ENCODE peak calls at places on chromosomes 1 and 21, in ten cellular contexts. E is lower lobe of right lung, I is mesothelial cell of epicardium, N is heart left ventricle, K is AG04450, X is vagina, D is neural progenitor cell, Z is RWPE1, B is WTC11, R is HCT116. H is an unnamed sample.

GRCh38 chr1:210582186-210582981 is 253.7 kb downstream of the HHAT start:
- DNase-seq in E (no peak), I (no peak), N (no peak), K (no peak), X (no peak), D (no peak), Z (no peak), B (no peak), R (no peak), H (no peak)

GRCh38 chr1:153763365-153764225 is 11.6 kb upstream of the SLC27A3 start:
- DNase-seq in E (no peak), I (no peak), N (peak), K (no peak), X (no peak), D (no peak), Z (no peak), B (no peak), R (no peak), H (no peak)

GRCh38 chr1:83075107-83075506 is 923.8 kb downstream of the TTLL7 start:
- DNase-seq in E (no peak), I (no peak), N (no peak), K (no peak), X (no peak), D (no peak), Z (no peak), B (no peak), R (no peak), H (no peak)

GRCh38 chr21:40054403-40054802 is 187.2 kb downstream of the PCP4 start:
- DNase-seq in E (peak), I (no peak), N (no peak), K (no peak), X (no peak), D (no peak), Z (no peak), B (no peak), R (no peak), H (peak)

GRCh38 chr1:174946020-174946419 is 53.7 kb upstream of the CACYBP start:
- DNase-seq in E (no peak), I (no peak), N (no peak), K (no peak), X (no peak), D (no peak), Z (no peak), B (no peak), R (no peak), H (no peak)

GRCh38 chr1:44318097-44319088 is 36.7 kb downstream of the ERI3 start:
- DNase-seq in E (no peak), I (peak), N (peak), K (peak), X (no peak), D (peak), Z (peak), B (peak), R (no peak), H (peak)

GRCh38 chr1:115977481-115978258 is 1.4 kb downstream of the SLC22A15 start:
- DNase-seq in E (peak), I (no peak), N (no peak), K (no peak), X (no peak), D (no peak), Z (peak), B (no peak), R (peak), H (no peak)

GRCh38 chr1:229003233-229004031 is 267.5 kb upstream of the RAB4A start:
- DNase-seq in E (no peak), I (no peak), N (no peak), K (no peak), X (peak), D (peak), Z (no peak), B (no peak), R (no peak), H (no peak)

GRCh38 chr1:210792703-210793102 is 341.2 kb downstream of the KCNH1 start:
- DNase-seq in E (no peak), I (no peak), N (no peak), K (peak), X (no peak), D (no peak), Z (peak), B (no peak), R (no peak), H (peak)

GRCh38 chr1:39816431-39817090 is 27.9 kb upstream of the BMP8B start:
- DNase-seq in E (peak), I (peak), N (peak), K (peak), X (no peak), D (peak), Z (peak), B (peak), R (peak), H (peak)

GRCh38 chr1:25629836-25630235 is 13.2 kb downstream of the MAN1C1 start:
- DNase-seq in E (no peak), I (no peak), N (no peak), K (no peak), X (no peak), D (no peak), Z (no peak), B (no peak), R (no peak), H (no peak)

GRCh38 chr1:198686069-198686728 is 47.4 kb downstream of the PTPRC start:
- DNase-seq in E (no peak), I (no peak), N (no peak), K (no peak), X (no peak), D (no peak), Z (peak), B (no peak), R (peak), H (peak)

GRCh38 chr1:149977345-149977744 is 33.2 kb downstream of the OTUD7B start:
- DNase-seq in E (no peak), I (no peak), N (no peak), K (no peak), X (no peak), D (no peak), Z (no peak), B (no peak), R (no peak), H (no peak)

GRCh38 chr1:192763243-192763642 is 45.6 kb upstream of the RGS2 start:
- DNase-seq in E (no peak), I (no peak), N (no peak), K (no peak), X (no peak), D (no peak), Z (peak), B (no peak), R (no peak), H (peak)

GRCh38 chr1:21046132-21046531 is 130.6 kb downstream of the EIF4G3 start:
- DNase-seq in E (no peak), I (no peak), N (no peak), K (no peak), X (no peak), D (no peak), Z (no peak), B (no peak), R (no peak), H (no peak)

GRCh38 chr1:221715321-221716169 is 26.3 kb downstream of the DUSP10 start:
- DNase-seq in E (no peak), I (no peak), N (no peak), K (peak), X (no peak), D (peak), Z (no peak), B (peak), R (no peak), H (peak)

GRCh38 chr1:234957330-234958065 is 171.1 kb downstream of the TOMM20 start:
- DNase-seq in E (no peak), I (no peak), N (no peak), K (peak), X (no peak), D (peak), Z (peak), B (peak), R (peak), H (peak)

GRCh38 chr1:214638997-214639396 is 36.0 kb downstream of the CENPF start:
- DNase-seq in E (no peak), I (no peak), N (no peak), K (no peak), X (no peak), D (no peak), Z (no peak), B (no peak), R (no peak), H (peak)

GRCh38 chr21:34775793-34776192 is 107.0 kb downstream of the CLIC6 start:
- DNase-seq in E (no peak), I (no peak), N (no peak), K (no peak), X (peak), D (no peak), Z (no peak), B (no peak), R (no peak), H (no peak)

GRCh38 chr1:226549937-226550670 is 1.5 kb downstream of the STUM start:
- DNase-seq in E (no peak), I (no peak), N (peak), K (no peak), X (no peak), D (peak), Z (peak), B (peak), R (peak), H (no peak)

DNA sequence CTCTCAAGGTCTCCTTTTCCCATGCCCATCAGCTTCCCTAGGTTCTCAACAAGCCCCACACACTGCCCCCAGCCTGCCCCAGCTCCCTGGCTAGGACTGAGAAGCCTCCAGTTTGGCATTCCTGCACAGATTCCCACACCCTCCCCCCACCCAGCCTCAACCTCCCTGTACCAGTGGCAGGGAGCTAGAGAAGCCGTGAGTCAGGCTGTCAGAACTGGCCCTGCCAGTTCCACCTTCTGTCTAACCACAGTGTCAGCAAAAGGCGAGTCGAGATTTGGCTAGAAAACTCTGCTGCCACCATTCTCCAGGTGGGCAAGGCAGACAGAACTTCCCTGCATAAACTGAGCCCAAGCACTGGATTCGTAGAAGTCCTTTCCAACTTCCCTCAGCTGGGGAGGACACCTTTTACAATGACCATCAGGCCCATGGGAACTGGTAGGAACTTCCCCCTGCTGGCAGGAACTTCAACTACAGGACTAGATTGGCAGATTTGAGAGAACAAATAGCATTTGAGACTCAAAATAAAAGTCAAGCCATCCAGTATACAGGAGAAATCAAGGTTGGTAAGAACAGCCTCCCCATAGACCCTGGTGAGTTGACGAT is 31.0 kb downstream of the TNNT2 start:
- DNase-seq in E (peak), I (no peak), N (no peak), K (peak), X (no peak), D (peak), Z (peak), B (peak), R (peak), H (peak)
- TF ChIP-seq CTCF in E (peak), I (peak), N (peak), K (peak), X (peak), D (peak), Z (peak), B (peak), R (peak), H (peak)

DNA sequence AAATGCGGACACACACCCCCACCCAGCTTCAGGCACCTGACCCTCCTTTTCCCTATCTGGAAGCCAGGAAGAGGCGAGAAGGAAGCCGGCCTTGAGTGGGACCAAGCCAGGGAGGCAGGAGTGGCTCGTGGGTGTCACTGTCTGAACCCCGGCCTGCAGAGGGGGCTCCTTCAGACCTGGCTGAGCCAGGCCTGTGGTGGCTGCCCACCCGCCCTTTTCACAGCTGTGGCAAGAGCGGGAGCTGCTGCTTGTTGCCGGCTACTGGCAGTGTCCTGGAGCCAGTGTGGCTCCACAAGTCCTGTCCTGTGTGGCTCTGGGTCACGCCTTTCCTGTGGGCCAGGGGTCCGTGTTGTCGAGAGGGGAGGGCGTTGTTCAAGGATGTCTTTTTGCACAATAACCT is 1.2 kb downstream of the PFKL start:
- DNase-seq in E (no peak), I (no peak), N (no peak), K (no peak), X (no peak), D (no peak), Z (no peak), B (peak), R (no peak), H (no peak)
- TF ChIP-seq CTCF in E (no peak), I (no peak), N (no peak), K (no peak), X (no peak), D (no peak), Z (no peak), B (no peak), R (no peak), H (no peak)

GRCh38 chr1:23108918-23109533 is 59.6 kb downstream of the LUZP1 start:
- DNase-seq in E (no peak), I (no peak), N (no peak), K (no peak), X (no peak), D (no peak), Z (no peak), B (no peak), R (peak), H (no peak)
- TF ChIP-seq CTCF in E (no peak), I (no peak), N (no peak), K (no peak), X (no peak), D (no peak), Z (no peak), B (no peak), R (no peak), H (no peak)

DNA sequence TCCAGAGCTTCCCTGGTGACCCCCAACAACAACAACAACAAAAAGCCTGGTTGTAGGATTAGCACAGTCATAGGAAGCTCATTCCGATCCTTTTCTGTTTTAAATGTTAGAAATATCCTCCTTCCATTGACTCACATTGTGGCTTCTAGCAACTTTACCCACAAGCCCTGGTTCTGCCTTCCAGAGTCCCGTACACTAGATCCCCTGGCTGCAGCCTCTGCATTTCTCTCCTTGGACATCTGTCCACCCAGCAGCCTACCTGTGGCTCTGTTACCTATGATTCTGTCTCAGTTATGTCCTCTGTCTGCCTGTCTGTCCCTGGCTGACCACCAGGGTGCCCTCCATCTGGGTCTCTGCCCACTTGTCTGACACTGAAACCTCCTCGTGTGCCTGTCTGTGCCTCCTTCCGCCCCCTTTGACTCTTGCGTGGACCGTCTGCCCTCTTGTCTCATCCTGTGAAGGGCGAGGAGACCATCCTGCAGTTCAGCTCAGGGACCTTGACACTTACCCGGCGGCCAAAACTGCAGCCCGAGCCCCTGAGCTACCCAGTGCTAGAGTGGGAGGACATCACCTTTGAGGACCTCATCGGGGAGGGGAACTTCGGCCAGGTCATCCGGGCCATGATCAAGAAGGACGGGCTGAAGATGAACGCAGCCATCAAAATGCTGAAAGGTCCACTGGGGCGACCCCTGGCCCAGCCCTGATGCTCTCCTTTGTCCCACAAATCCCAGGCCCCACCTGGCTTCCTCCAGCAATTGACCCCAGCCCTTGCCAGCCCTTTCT is 16.1 kb downstream of the TIE1 start:
- DNase-seq in E (no peak), I (no peak), N (no peak), K (no peak), X (no peak), D (no peak), Z (no peak), B (no peak), R (no peak), H (no peak)
- TF ChIP-seq CTCF in E (peak), I (no peak), N (no peak), K (peak), X (no peak), D (peak), Z (no peak), B (no peak), R (no peak), H (peak)

GRCh38 chr1:77415585-77415984 is 133.8 kb downstream of the AK5 start:
- DNase-seq in E (no peak), I (no peak), N (no peak), K (no peak), X (no peak), D (no peak), Z (no peak), B (no peak), R (no peak), H (no peak)

GRCh38 chr1:77412069-77412793 is 130.4 kb downstream of the AK5 start:
- DNase-seq in E (no peak), I (no peak), N (no peak), K (no peak), X (no peak), D (no peak), Z (peak), B (no peak), R (no peak), H (peak)

GRCh38 chr1:77412794-77413530 is 131.1 kb downstream of the AK5 start:
- DNase-seq in E (no peak), I (no peak), N (no peak), K (no peak), X (no peak), D (peak), Z (no peak), B (peak), R (no peak), H (no peak)

GRCh38 chr1:77413541-77414335 is 131.9 kb downstream of the AK5 start:
- DNase-seq in E (no peak), I (no peak), N (no peak), K (no peak), X (no peak), D (no peak), Z (no peak), B (no peak), R (no peak), H (no peak)

DNA sequence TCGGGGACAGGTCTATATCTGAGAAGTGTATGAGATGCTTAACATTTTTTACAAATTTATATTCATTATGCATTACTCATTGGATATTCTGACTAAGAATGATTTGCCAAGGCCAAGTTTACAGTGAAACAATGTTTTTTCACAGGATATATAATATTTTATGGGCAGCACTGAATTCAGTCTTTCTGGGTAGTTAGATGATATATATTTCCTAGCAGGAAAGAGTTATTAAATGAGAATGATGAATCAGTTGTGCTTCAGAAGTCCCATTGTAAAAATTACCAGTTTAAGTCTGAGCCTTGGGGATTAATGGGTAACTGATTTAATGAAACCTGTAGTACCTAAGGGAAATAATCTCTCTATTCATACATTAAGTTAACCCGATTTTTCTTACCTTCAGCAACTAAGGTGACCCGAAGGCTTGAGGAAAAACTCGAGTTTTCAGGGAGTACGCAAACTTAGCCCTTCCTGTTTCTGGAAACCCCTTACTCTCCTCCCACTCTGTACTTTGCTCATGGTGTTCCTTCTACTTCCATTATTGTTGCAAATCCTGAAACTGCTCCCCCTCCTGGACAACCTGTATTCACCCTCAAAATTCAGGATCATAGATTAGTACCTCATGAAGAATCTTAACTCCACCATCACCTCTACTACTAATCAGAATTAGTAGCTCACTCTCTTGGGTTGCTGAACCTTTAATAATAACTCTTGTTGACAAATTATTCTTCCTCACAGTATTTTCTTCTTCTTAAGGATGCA is 135.1 kb downstream of the AK5 start:
- DNase-seq in E (no peak), I (no peak), N (no peak), K (no peak), X (no peak), D (peak), Z (no peak), B (peak), R (peak), H (no peak)
- TF ChIP-seq CTCF in E (peak), I (peak), N (peak), K (peak), X (no peak), D (peak), Z (no peak), B (peak), R (peak), H (peak)

DNA sequence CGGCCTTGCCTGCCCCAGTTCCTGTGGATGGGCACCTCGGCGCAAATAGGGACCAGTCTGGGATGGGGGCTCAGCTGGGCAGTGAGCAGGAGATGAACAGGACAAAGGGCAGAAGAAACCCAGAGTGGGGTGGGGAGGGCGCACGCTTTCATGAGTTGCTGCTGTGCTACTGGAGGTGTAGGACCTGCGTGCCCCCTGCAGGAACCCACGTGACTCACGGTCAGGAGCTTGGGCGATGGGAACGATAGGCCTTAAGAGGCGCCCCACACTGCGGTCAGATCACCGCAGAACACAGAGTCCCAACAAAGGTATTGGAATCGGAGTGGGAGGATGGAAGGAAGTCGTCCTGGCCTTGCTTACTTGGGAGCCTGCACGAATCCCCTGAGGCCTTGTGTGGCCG is 17.2 kb downstream of the PRDM15 start:
- DNase-seq in E (no peak), I (no peak), N (no peak), K (no peak), X (no peak), D (no peak), Z (no peak), B (no peak), R (no peak), H (no peak)
- TF ChIP-seq CTCF in E (no peak), I (no peak), N (no peak), K (no peak), X (no peak), D (peak), Z (no peak), B (no peak), R (no peak), H (no peak)